ENCODE peak calls at places on chromosomes 11 and 22, in eight cellular contexts. B is KG1; P is body of pancreas; W is activated naive CD4-positive, alpha-beta T cell; X is hepatic stellate cell; F is stimulated activated CD8-positive, alpha-beta memory T cell treated with anti-CD3 and anti-CD28 coated beads, Interleukin-4, amount 100 ng/mL, for 1 hour; L is stromal cell of bone marrow; H is COR-L47. O is an unnamed sample.

GRCh38 chr11:75056806-75057205 is 39.9 kb downstream of the OR2AT4 start:
- DNase-seq in X (no peak), L (no peak), W (no peak), P (no peak), B (no peak), F (no peak), H (no peak), O (no peak)

GRCh38 chr11:129637983-129638776 is 177.5 kb upstream of the TMEM45B start:
- DNase-seq in X (no peak), W (no peak), F (no peak), B (no peak), P (no peak), H (no peak), L (no peak), O (no peak)

GRCh38 chr11:70768346-70769095 is 370.2 kb downstream of the CTTN start:
- DNase-seq in F (no peak), B (no peak), W (no peak), P (no peak), X (no peak), H (no peak), L (no peak), O (no peak)

GRCh38 chr22:38444783-38445182 is 10.2 kb downstream of the KCNJ4 start:
- DNase-seq in H (no peak), W (no peak), B (no peak), X (no peak), F (no peak), P (no peak), L (no peak), O (no peak)

GRCh38 chr11:128905345-128906184 is 14.4 kb downstream of the KCNJ5 start:
- DNase-seq in H (peak), X (peak), B (no peak), P (peak), W (no peak), L (no peak), F (no peak), O (no peak)

GRCh38 chr22:39171623-39172264 is 19.3 kb upstream of the CBX7 start:
- DNase-seq in B (no peak), W (no peak), L (no peak), X (no peak), H (no peak), P (no peak), F (no peak), O (no peak)

GRCh38 chr11:62832346-62833234 is at the start of gene TEX54:
- DNase-seq in B (no peak), X (peak), H (no peak), L (peak), F (no peak), W (no peak), P (peak), O (no peak)

GRCh38 chr11:60973699-60974098 is 2.2 kb downstream of the CD6 start:
- DNase-seq in L (no peak), P (no peak), F (no peak), B (no peak), X (no peak), W (no peak), H (no peak), O (no peak)

GRCh38 chr11:36160115-36160514 is 129.1 kb downstream of the COMMD9 start:
- DNase-seq in W (no peak), H (no peak), L (no peak), B (no peak), X (no peak), P (no peak), F (no peak), O (no peak)

GRCh38 chr22:24159650-24160049 is 21.6 kb upstream of the SUSD2 start:
- DNase-seq in H (peak), B (no peak), F (no peak), X (no peak), P (no peak), L (no peak), W (no peak), O (no peak)

GRCh38 chr22:43789452-43789851 is 22.7 kb downstream of the EFCAB6 start:
- DNase-seq in X (peak), L (peak), W (no peak), B (no peak), P (peak), H (no peak), F (no peak), O (no peak)

GRCh38 chr22:22408731-22409696 is 99.5 kb downstream of the ZNF280B start:
- DNase-seq in F (no peak), P (peak), B (no peak), X (no peak), W (no peak), L (no peak), H (peak), O (no peak)

GRCh38 chr11:116890193-116890592 is 52.8 kb upstream of the APOA1 start:
- DNase-seq in H (no peak), L (no peak), W (no peak), B (no peak), P (no peak), F (no peak), X (no peak), O (no peak)

GRCh38 chr22:36986242-36986821 is 32.9 kb downstream of the TST start:
- DNase-seq in L (no peak), F (no peak), B (peak), X (no peak), P (peak), W (no peak), H (no peak), O (no peak)

GRCh38 chr22:42270512-42271190 is at the start of gene TCF20:
- DNase-seq in H (peak), F (peak), X (peak), B (peak), P (peak), W (peak), L (peak), O (no peak)

GRCh38 chr11:119339581-119340334 is 925 bp downstream of the C1QTNF5 start:
- DNase-seq in B (no peak), P (peak), H (peak), W (peak), X (peak), L (no peak), F (no peak), O (no peak)

GRCh38 chr22:19596680-19597398 is 72.6 kb upstream of the CLDN5 start:
- DNase-seq in X (no peak), P (no peak), H (no peak), B (no peak), L (no peak), W (no peak), F (no peak), O (no peak)

GRCh38 chr22:37750596-37751162 is 53.8 kb downstream of the TRIOBP start:
- DNase-seq in L (no peak), B (no peak), P (no peak), W (no peak), X (no peak), F (no peak), H (no peak), O (no peak)

GRCh38 chr11:60328460-60328859 is 1.4 kb downstream of the MS4A6E start:
- DNase-seq in F (no peak), L (no peak), W (no peak), B (no peak), H (no peak), X (no peak), P (no peak), O (no peak)

GRCh38 chr11:534592-535518 is 521 bp downstream of the HRAS start:
- DNase-seq in P (peak), H (peak), L (no peak), X (peak), B (no peak), F (no peak), W (no peak), O (no peak)

GRCh38 chr11:69380451-69380901 is 86.5 kb downstream of the MYEOV start:
- DNase-seq in X (no peak), B (no peak), F (no peak), W (no peak), L (no peak), H (no peak), P (no peak), O (no peak)

O was measured in GOT3.